ENCODE peak calls at places on chromosomes 7 and 10, in ten cellular contexts. G is A549, Z is thoracic aorta, L is heart left ventricle, P is IMR-90, B is SK-N-SH, V is body of pancreas, C is cardiac muscle cell, J is pancreas, N is uterus. R is an unnamed sample. For H3K4me1, the result is how much of the 10 kb centered on the place peaks cover.

GRCh38 chr7:102046373-102047117 is 229.1 kb downstream of the CUX1 start:
- DNase-seq in J (no peak), L (no peak), G (no peak), P (peak), C (no peak), V (no peak), B (no peak), Z (no peak), N (no peak), R (no peak)

GRCh38 chr10:51117794-51118193 is 43.5 kb downstream of the PRKG1 start:
- DNase-seq in G (no peak), C (no peak), J (no peak), P (peak), Z (no peak), N (no peak), B (no peak), V (no peak), L (no peak), R (no peak)

GRCh38 chr7:151647006-151647405 is 127.3 kb upstream of the RHEB start:
- DNase-seq in P (no peak), G (no peak), J (no peak), L (no peak), V (no peak), B (no peak), Z (no peak), N (no peak), C (no peak), R (no peak)

GRCh38 chr7:140904081-140904480 is 20.6 kb downstream of the BRAF start:
- DNase-seq in P (peak), N (no peak), C (no peak), Z (no peak), V (no peak), G (no peak), B (no peak), J (no peak), L (no peak), R (no peak)

GRCh38 chr10:97785731-97786130 is 13.9 kb upstream of the SFRP5 start:
- DNase-seq in V (peak), G (no peak), J (no peak), N (no peak), P (no peak), C (no peak), Z (no peak), B (no peak), L (no peak), R (no peak)

GRCh38 chr7:151592868-151593486 is 73.3 kb upstream of the RHEB start:
- DNase-seq in C (peak), P (peak), B (no peak), L (no peak), V (no peak), N (no peak), G (peak), J (no peak), Z (peak), R (no peak)

GRCh38 chr7:129571201-129571600 is 40.3 kb upstream of the NRF1 start:
- DNase-seq in B (no peak), P (no peak), L (no peak), J (no peak), V (no peak), Z (no peak), C (no peak), N (no peak), G (no peak), R (no peak)

GRCh38 chr7:20330176-20330796 is 414 bp upstream of the ITGB8 start:
- DNase-seq in P (peak), V (peak), L (peak), G (peak), B (peak), J (peak), N (peak), Z (peak), C (peak), R (no peak)

GRCh38 chr10:103692421-103693069 is 162.8 kb downstream of the SH3PXD2A start:
- DNase-seq in P (no peak), B (no peak), G (no peak), Z (no peak), J (no peak), N (no peak), V (no peak), C (no peak), L (no peak), R (peak)

GRCh38 chr7:27409776-27410175 is 167.2 kb downstream of the EVX1 start:
- DNase-seq in C (peak), J (no peak), Z (no peak), P (no peak), B (no peak), N (no peak), L (no peak), G (no peak), V (no peak), R (no peak)

GRCh38 chr7:30548762-30549344 is 44.2 kb upstream of the GGCT start:
- DNase-seq in B (peak), J (peak), G (peak), P (peak), L (peak), V (peak), Z (no peak), N (peak), C (peak), R (no peak)

GRCh38 chr7:46695045-46695708 is 774.1 kb upstream of the IGFBP3 start:
- DNase-seq in N (no peak), C (no peak), P (no peak), G (no peak), Z (no peak), B (no peak), L (no peak), J (peak), V (peak), R (no peak)

GRCh38 chr10:118790058-118790457 is 35.3 kb upstream of the CACUL1 start:
- DNase-seq in G (no peak), V (no peak), J (no peak), P (no peak), N (no peak), Z (no peak), L (no peak), C (no peak), B (no peak), R (no peak)

GRCh38 chr10:77393821-77394501 is 243.6 kb downstream of the KCNMA1 start:
- DNase-seq in V (no peak), B (no peak), G (no peak), J (no peak), C (no peak), Z (no peak), P (no peak), N (no peak), L (no peak), R (no peak)

GRCh38 chr10:29446327-29446726 is 157.5 kb downstream of the LYZL1 start:
- DNase-seq in J (no peak), Z (no peak), G (no peak), C (peak), L (no peak), P (peak), N (no peak), V (no peak), B (no peak), R (no peak)

GRCh38 chr10:132654708-132655661 is 117.4 kb downstream of the INPP5A start:
- DNase-seq in C (peak), V (peak), Z (no peak), G (peak), P (peak), N (peak), B (peak), L (no peak), J (peak), R (peak)

GRCh38 chr10:61175331-61175730 is 231.3 kb upstream of the RHOBTB1 start:
- DNase-seq in C (peak), V (no peak), L (no peak), G (no peak), B (peak), P (peak), Z (no peak), J (no peak), N (no peak), R (no peak)

GRCh38 chr10:49601857-49602256 is 8.3 kb upstream of the SLC18A3 start:
- DNase-seq in V (no peak), G (no peak), P (peak), L (no peak), N (no peak), B (no peak), Z (no peak), J (no peak), C (no peak), R (no peak)

GRCh38 chr7:144835166-144835611 is 664 bp downstream of the TPK1 start:
- DNase-seq in V (no peak), C (peak), L (peak), J (peak), B (peak), P (peak), G (peak), N (peak), Z (no peak), R (peak)

GRCh38 chr7:117250801-117251200 is 72.1 kb downstream of the WNT2 start:
- DNase-seq in C (peak), J (no peak), P (peak), V (no peak), B (no peak), N (no peak), G (no peak), L (no peak), Z (no peak), R (no peak)

GRCh38 chr10:5960070-5960972 is 17.0 kb downstream of the IL15RA start:
- DNase-seq in B (no peak), C (peak), P (peak), G (no peak), N (peak), Z (no peak), V (no peak), J (no peak), L (peak), R (no peak)

GRCh38 chr7:66860767-66861166 is 60.3 kb upstream of the TMEM248 start:
- DNase-seq in G (no peak), J (no peak), B (no peak), L (no peak), Z (no peak), V (no peak), N (no peak), C (no peak), P (no peak), R (no peak)

GRCh38 chr10:48365668-48366067 is 59.2 kb downstream of the MAPK8 start:
- DNase-seq in L (no peak), V (no peak), B (no peak), C (no peak), N (no peak), J (no peak), Z (no peak), P (peak), G (no peak), R (no peak)

GRCh38 chr10:48366261-48366660 is 59.8 kb downstream of the MAPK8 start:
- DNase-seq in G (no peak), L (no peak), N (no peak), B (no peak), Z (no peak), C (peak), J (no peak), V (no peak), P (peak), R (no peak)

GRCh38 chr10:48363617-48364355 is 57.3 kb downstream of the MAPK8 start:
- DNase-seq in V (peak), G (peak), B (peak), J (peak), L (no peak), Z (no peak), C (peak), P (peak), N (no peak), R (peak)

GRCh38 chr10:48361201-48361600 is 54.7 kb downstream of the MAPK8 start:
- DNase-seq in C (no peak), N (no peak), L (no peak), P (no peak), B (no peak), V (no peak), J (no peak), G (no peak), Z (no peak), R (no peak)

DNA sequence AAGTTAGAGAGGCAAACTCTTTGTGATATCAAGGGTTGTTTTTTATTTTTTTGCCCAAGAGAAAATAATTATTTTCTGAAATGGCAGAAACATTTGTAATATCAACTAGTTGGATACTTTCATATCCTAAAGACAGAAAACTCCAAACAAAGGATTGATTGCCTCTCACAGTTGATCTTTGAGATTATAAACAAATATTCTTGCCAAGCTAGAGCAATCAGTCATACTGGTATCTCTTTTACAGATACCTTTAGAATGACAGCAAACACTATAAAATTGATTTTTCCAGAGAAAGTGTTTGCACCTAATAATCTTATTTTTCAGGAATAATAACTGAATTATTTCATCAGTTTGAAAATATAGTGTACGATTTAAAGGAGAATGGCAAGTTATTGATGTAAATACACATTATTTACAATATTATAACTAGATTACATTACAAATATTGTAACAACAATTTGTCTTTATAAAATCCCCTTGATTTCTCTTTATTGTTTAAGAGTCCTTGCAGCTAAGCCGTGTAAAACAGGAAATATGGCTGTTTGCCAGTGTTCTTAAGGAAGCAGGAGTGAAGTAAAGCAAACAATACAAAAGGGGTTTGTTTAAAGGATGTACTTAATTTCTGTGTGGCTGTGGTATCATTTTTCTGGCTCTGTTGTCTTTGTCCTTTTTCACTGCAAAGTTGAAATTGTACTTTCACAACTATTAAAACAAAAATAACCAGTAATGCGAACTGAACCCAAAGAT is 58.4 kb downstream of the MAPK8 start:
- DNase-seq in B (no peak), G (no peak), V (no peak), Z (no peak), J (no peak), P (peak), L (no peak), C (peak), N (no peak), R (no peak)
- H3K4me3 ChIP-seq in B (no peak), G (no peak), V (no peak), Z (no peak), J (no peak), P (no peak), L (no peak), C (no peak), N (no peak), R (no peak)

DNA sequence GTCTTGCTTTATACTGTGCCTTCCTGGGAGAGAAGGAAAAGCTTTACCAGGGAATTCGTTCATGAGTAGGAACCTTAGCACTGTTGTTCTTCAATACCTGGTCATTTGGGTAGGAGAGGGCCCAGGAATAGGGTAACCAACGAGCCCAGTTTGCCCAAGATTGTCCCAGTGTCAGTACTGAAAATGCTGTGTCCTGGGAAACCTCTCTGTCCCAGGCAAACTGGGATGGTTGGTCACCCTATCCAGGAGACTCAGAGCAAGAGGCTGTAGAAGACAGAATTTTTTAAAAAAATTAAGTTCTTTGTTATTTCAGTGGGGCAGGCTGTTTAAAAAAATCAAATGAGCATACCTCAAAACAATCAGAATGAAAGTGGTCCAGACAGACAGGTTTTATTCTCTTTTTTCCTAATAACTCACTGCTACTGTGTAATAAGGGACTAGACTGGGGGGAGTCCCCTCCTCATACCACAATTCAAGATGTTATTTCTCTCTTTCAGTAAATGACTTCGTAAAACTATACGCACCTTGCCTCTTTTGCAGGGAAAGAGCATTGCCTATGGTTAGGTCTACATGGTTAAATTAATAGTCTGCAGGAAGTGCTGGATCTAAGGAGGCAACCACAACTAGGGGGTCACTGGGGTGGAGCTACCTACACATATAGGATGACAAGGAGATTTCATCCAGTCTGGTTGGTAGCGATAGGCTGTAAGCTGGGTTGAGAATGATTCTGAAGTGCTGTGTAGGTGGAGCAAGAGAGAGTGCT is 41.1 kb upstream of the FAM133B start:
- DNase-seq in N (no peak), L (no peak), G (no peak), Z (no peak), V (no peak), B (no peak), C (no peak), J (no peak), P (no peak), R (no peak)
- H3K4me1 ChIP-seq in N (under half), L (half or more), G (under half), Z (under half), V (under half), B (under half), C (under half), J (under half), P (under half), R (half or more)

DNA sequence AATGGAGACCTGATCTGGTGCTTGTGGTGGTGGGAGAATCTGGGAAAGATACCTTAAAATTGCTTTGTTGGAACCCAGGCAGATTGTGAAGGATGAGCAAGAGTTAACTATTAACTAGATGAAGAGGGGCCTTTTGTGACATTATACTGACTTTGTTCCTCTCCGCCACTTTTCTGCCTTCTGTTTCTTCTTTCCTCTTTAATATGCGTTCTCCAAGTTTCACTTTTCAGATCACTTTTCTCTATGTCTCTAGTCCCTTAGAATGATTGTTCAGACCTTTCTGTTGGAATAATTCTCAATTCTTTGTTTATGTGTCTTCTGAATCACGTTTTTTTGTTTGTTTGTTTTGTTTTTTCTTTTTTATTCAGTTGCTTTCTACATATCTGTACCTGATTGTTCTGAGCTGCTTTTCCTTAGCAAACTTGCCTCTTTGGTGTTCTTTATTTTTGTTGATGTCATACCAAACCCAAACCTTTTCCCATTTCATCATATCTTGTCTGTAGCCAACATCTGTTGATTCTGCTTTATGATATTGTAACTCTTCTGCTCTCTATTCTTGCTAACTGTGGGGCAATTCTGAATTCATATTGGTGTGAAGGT is 2.8 kb downstream of the BMPR1A start:
- DNase-seq in G (no peak), J (no peak), Z (no peak), C (peak), L (no peak), N (no peak), B (no peak), V (no peak), P (peak), R (no peak)
- H3K27ac ChIP-seq in G (peak), J (no peak), Z (peak), C (peak), L (peak), N (peak), B (no peak), V (no peak), P (no peak), R (no peak)

DNA sequence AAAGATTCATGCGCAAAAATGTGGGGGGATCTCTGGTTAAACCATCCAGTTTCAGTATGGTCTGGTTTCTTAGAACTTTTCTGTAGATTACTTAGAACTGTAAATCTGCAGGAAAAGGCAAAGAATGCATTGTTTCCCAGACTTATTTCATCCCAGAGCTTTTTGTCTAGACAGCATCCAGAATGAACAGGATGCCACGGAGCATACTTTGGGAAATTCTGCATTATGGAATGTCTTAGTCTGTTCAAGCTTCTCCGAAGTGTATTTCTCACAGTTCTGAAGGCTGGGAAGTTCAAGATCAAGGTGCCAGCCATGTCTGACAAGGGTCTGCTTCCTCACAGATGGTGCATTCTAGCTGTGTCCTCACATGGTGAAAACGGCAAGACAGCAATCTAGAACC is 136.3 kb downstream of the INHBA start:
- DNase-seq in N (no peak), L (no peak), C (no peak), P (no peak), G (no peak), Z (no peak), V (no peak), B (no peak), J (no peak), R (no peak)
- H3K4me3 ChIP-seq in N (no peak), L (no peak), C (no peak), P (no peak), G (no peak), Z (no peak), V (no peak), B (no peak), J (no peak), R (no peak)

GRCh38 chr10:68154211-68154497 is 44.9 kb downstream of the MYPN start:
- DNase-seq in G (no peak), P (peak), N (peak), C (peak), V (peak), Z (no peak), L (peak), B (peak), J (peak), R (no peak)

GRCh38 chr10:68155615-68156205 is 46.4 kb downstream of the MYPN start:
- DNase-seq in P (peak), C (no peak), L (no peak), B (no peak), Z (no peak), G (no peak), J (no peak), N (no peak), V (no peak), R (no peak)

GRCh38 chr10:68153473-68154210 is 44.4 kb downstream of the MYPN start:
- DNase-seq in B (peak), N (no peak), C (peak), L (peak), Z (peak), P (peak), J (peak), G (peak), V (peak), R (no peak)

GRCh38 chr10:68156373-68157185 is 47.3 kb downstream of the MYPN start:
- DNase-seq in V (peak), L (peak), N (peak), G (peak), J (peak), B (peak), C (peak), P (peak), Z (peak), R (peak)

DNA sequence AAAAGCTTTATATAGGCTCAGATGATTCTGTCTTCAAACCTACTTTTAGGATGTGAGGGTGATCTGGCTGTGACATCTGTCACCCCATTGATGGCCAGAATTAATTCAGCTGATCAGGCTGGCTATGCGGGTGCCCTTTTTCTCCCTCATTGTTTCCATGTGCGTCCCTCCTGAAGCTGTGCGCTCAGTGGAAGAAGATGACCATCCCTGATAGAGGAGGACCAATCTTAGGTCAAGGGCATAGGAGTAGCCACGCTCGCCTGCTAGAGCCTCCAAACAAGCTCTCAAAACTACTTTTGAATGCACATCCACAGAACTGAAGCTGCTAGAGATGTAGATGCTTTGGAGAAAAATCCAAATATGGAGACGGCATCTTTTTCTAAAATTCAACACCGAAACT is 48.7 kb downstream of the MYPN start:
- DNase-seq in N (no peak), C (no peak), G (no peak), L (no peak), B (no peak), P (no peak), V (no peak), Z (no peak), J (no peak), R (no peak)
- H3K4me1 ChIP-seq in N (under half), C (under half), G (under half), L (under half), B (under half), P (under half), V (under half), Z (under half), J (under half), R (under half)

GRCh38 chr10:120951288-120951687 is 100.1 kb downstream of the WDR11 start:
- DNase-seq in N (no peak), B (no peak), P (no peak), G (no peak), C (no peak), V (no peak), Z (no peak), J (no peak), L (no peak), R (no peak)
- H3K27ac ChIP-seq in N (no peak), B (no peak), P (no peak), G (no peak), C (no peak), V (no peak), Z (no peak), J (no peak), L (no peak), R (no peak)

R was measured in CD4-positive, alpha-beta memory T cell.